ENCODE peak calls at places on chromosomes 16 and 17, in eight cellular contexts. Y, C, K, X, R, A, N and I are unnamed samples.

GRCh38 chr17:32878211-32878610 is 1.3 kb upstream of the MYO1D start:
- DNase-seq in K (no peak), N (no peak), Y (no peak), X (no peak), C (peak; percentile 58), A (no peak), R (peak; percentile 61), I (no peak)

GRCh38 chr16:21638573-21638975 is 13.8 kb downstream of the IGSF6 start:
- DNase-seq in R (no peak), C (no peak), K (peak; percentile 68), X (no peak), A (no peak), N (peak; percentile 40), Y (no peak), I (no peak)

GRCh38 chr16:8686031-8686621 is 11.7 kb downstream of the ABAT start:
- DNase-seq in N (no peak), A (no peak), Y (peak; percentile 63), X (peak; percentile 34), R (peak; percentile 57), C (no peak), K (no peak), I (no peak)

GRCh38 chr17:1203111-1203966 is 23.6 kb upstream of the ABR start:
- DNase-seq in X (peak; percentile 71), N (peak; percentile 60), R (no peak), K (peak; percentile 93), A (peak; percentile 71), C (no peak), Y (peak; percentile 68), I (no peak)

GRCh38 chr17:74276561-74277009 is 2.6 kb downstream of the DNAI2 start:
- DNase-seq in K (no peak), A (peak; percentile 41), N (no peak), R (no peak), Y (no peak), C (no peak), X (no peak), I (no peak)

GRCh38 chr16:48596326-48596725 is 13.7 kb downstream of the N4BP1 start:
- DNase-seq in K (no peak), A (peak; percentile 68), N (no peak), C (no peak), Y (no peak), R (no peak), X (no peak), I (no peak)

GRCh38 chr17:798246-798645 is 16.1 kb downstream of the MRM3 start:
- DNase-seq in Y (no peak), X (no peak), R (peak; percentile 25), A (no peak), C (no peak), K (no peak), N (no peak), I (no peak)

GRCh38 chr17:19370493-19370960 is 7.8 kb upstream of the MAPK7 start:
- DNase-seq in C (no peak), X (no peak), N (no peak), R (no peak), K (no peak), A (peak; percentile 78), Y (no peak), I (no peak)

GRCh38 chr16:88345943-88346560 is 36.7 kb upstream of the ZNF469 start:
- DNase-seq in Y (no peak), N (no peak), A (no peak), X (no peak), K (no peak), C (no peak), R (peak; percentile 29), I (no peak)

GRCh38 chr16:20904507-20905079 is 4.0 kb downstream of the LYRM1 start:
- DNase-seq in Y (no peak), A (peak; percentile 76), R (no peak), N (peak; percentile 71), C (no peak), K (peak; percentile 30), X (no peak), I (no peak)

GRCh38 chr17:39002991-39003715 is 36.0 kb upstream of the FBXO47 start:
- DNase-seq in C (peak; percentile 86), A (no peak), R (peak; percentile 51), N (peak; percentile 51), Y (no peak), X (no peak), K (no peak), I (peak; percentile 69)

GRCh38 chr17:45430006-45430737 is 2.5 kb downstream of the ARHGAP27 start:
- DNase-seq in Y (no peak), C (no peak), X (no peak), A (no peak), N (no peak), R (no peak), K (no peak), I (no peak)

GRCh38 chr16:15907863-15908478 is 19.6 kb upstream of the CEP20 start:
- DNase-seq in C (no peak), N (peak; percentile 48), Y (peak; percentile 42), A (peak; percentile 97), K (peak; percentile 69), R (no peak), X (no peak), I (no peak)

GRCh38 chr17:17951524-17951923 is 20.7 kb downstream of the TOM1L2 start:
- DNase-seq in X (no peak), N (no peak), K (no peak), R (no peak), Y (no peak), C (no peak), A (no peak), I (no peak)

GRCh38 chr16:3825103-3825502 is 55.4 kb downstream of the CREBBP start:
- DNase-seq in N (no peak), Y (no peak), C (no peak), A (no peak), R (no peak), K (no peak), X (no peak), I (peak; percentile 32)

GRCh38 chr17:65987988-65988387 is 203.9 kb downstream of the CEP112 start:
- DNase-seq in Y (peak; percentile 11), N (peak; percentile 39), K (peak; percentile 4), C (peak; percentile 4), A (peak; percentile 62), R (no peak), X (no peak), I (no peak)

GRCh38 chr16:82016268-82016667 is 5.0 kb upstream of the SDR42E1 start:
- DNase-seq in R (no peak), X (no peak), A (no peak), K (peak; percentile 49), C (peak; percentile 46), Y (no peak), N (peak; percentile 66), I (no peak)

GRCh38 chr16:57723170-57723569 is 12.4 kb upstream of the KATNB1 start:
- DNase-seq in N (no peak), A (no peak), R (no peak), C (no peak), Y (no peak), X (peak; percentile 46), K (no peak), I (no peak)
- TF ChIP-seq CTCF in N (peak; percentile 50), A (no peak), R (no peak), C (no peak), Y (peak; percentile 37), X (peak; percentile 28), K (no peak), I (peak; percentile 24)

GRCh38 chr17:72069744-72070143 is 51.1 kb upstream of the SOX9 start:
- DNase-seq in N (no peak), Y (no peak), A (no peak), R (no peak), C (no peak), K (no peak), X (no peak), I (no peak)

GRCh38 chr17:72060084-72060483 is 60.7 kb upstream of the SOX9 start:
- DNase-seq in R (no peak), K (no peak), X (no peak), C (no peak), Y (no peak), N (no peak), A (no peak), I (no peak)

GRCh38 chr17:72063756-72064461 is 56.9 kb upstream of the SOX9 start:
- DNase-seq in Y (no peak), N (no peak), R (no peak), A (no peak), X (no peak), K (no peak), C (no peak), I (no peak)

GRCh38 chr17:72063262-72063661 is 57.6 kb upstream of the SOX9 start:
- DNase-seq in N (no peak), X (no peak), Y (no peak), A (no peak), C (no peak), R (no peak), K (no peak), I (no peak)

DNA sequence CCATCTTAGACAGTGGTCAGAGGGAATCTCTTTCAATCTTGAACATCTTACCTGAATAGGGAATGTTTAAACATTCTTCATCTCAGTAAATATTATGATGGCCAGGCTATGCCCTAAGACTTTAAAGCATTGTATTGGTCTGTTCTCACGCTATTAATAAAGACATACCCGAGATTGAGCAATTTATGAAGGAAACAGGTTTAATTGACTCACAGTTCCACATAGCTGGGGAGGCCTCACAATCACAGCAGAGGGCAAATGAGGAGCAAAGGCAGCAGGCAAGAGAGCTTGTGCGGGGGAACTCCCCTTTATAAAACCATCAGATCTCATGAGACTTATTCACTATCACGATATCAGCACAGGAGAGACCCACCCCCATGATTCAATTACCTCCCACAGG is 55.3 kb upstream of the SOX9 start:
- DNase-seq in R (no peak), X (no peak), N (no peak), A (no peak), Y (no peak), C (no peak), K (no peak), I (no peak)
- TF ChIP-seq CTCF in R (no peak), X (no peak), N (no peak), A (no peak), Y (no peak), C (no peak), K (no peak), I (no peak)

DNA sequence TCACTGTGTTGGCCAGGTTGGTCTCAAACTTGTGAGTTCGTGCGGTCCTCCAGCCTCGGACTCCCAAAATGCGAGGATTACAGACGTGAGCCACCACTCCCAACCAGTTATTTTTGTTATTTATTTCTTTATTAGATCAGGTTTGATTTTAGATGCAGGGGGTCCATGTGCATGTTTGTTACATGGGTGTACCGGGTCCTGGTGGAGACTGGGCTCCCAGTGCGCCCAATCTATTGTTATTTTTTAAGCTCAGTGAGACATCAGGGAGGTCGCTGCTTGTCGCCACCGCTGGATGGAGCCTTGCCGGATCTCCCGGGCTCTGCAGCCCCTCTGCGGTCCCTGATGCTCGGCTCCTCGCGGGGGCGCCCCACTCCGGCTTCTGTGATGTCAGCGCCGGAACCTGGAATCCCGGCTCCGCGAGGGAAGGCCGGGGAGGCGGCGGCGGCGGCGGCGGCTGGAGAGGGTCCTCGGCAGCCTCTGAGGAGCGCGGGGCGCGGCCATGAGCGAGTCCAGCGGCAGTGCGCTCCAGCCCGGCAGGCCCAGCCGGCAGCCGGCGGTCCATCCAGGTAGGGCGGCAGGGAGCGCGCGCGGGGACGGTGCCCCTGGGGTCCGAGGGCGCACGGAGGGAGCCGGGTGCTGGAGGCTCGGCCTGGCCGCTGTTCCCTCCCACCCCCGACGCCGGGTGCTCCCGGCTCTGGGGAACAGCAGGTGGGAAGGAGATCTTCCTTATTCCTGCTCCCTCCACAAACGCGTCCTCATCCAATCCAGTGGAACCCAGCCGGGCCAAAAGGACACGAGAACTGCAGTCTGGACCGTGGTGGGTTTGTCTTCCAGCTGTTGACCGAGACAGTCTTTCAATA is at the start of gene TMC7:
- DNase-seq in N (peak; percentile 83), X (peak; percentile 97), Y (peak; percentile 94), R (peak; percentile 91), K (peak; percentile 86), A (peak; percentile 32), C (peak; percentile 43), I (no peak)
- TF ChIP-seq CTCF in N (peak; percentile 89), X (peak; percentile 59), Y (peak; percentile 79), R (peak; percentile 95), K (peak; percentile 97), A (peak; percentile 19), C (peak; percentile 88), I (peak; percentile 94)

GRCh38 chr17:82105882-82106696 is 8.1 kb upstream of the FASN start:
- DNase-seq in X (peak; percentile 78), C (no peak), R (no peak), N (peak; percentile 25), Y (peak; percentile 73), K (peak; percentile 67), A (peak; percentile 91), I (no peak)
- TF ChIP-seq CTCF in X (peak; percentile 36), C (peak; percentile 14), R (no peak), N (peak; percentile 69), Y (peak; percentile 40), K (peak; percentile 55), A (peak; percentile 63), I (peak; percentile 55)